ENCODE peak calls at places on chromosomes 3 and 15, in ten cellular contexts. N is C1 segment of cervical spinal cord; M is kidney epithelial cell; D is CD4-positive, alpha-beta T cell; F is AG10803; X is NCI-H2081; K is M059J; U is fibroblast of lung; J is AG20443; Y is stimulated activated CD4-positive, alpha-beta T cell treated with anti-CD3 and anti-CD28 coated beads, TNF-alpha, amount 100 ng/mL, for 24 hours. L is an unnamed sample.

GRCh38 chr3:9915252-9916141 is 1.4 kb upstream of the IL17RC start:
- DNase-seq in N (peak), M (no peak), D (peak), F (peak), X (no peak), K (peak), U (peak), J (peak), Y (peak), L (no peak)

GRCh38 chr3:172153335-172153861 is 114.0 kb downstream of the FNDC3B start:
- DNase-seq in N (peak), M (peak), D (peak), F (peak), X (no peak), K (peak), U (peak), J (peak), Y (peak), L (peak)

GRCh38 chr3:88589131-88589530 is 439.4 kb downstream of the C3orf38 start:
- DNase-seq in N (no peak), M (peak), D (no peak), F (no peak), X (no peak), K (no peak), U (peak), J (no peak), Y (no peak), L (no peak)

GRCh38 chr3:30161370-30161769 is 445.0 kb upstream of the TGFBR2 start:
- DNase-seq in N (no peak), M (no peak), D (no peak), F (peak), X (no peak), K (no peak), U (peak), J (peak), Y (no peak), L (no peak)

GRCh38 chr15:45647828-45648227 is 13.0 kb downstream of the SQOR start:
- DNase-seq in N (no peak), M (no peak), D (no peak), F (no peak), X (no peak), K (no peak), U (no peak), J (no peak), Y (no peak), L (no peak)

GRCh38 chr3:87145553-87145952 is 81.6 kb upstream of the CHMP2B start:
- DNase-seq in N (no peak), M (no peak), D (no peak), F (peak), X (no peak), K (no peak), U (peak), J (no peak), Y (peak), L (no peak)

GRCh38 chr3:67947808-67948508 is 293.5 kb upstream of the SUCLG2 start:
- DNase-seq in N (no peak), M (no peak), D (peak), F (no peak), X (no peak), K (peak), U (no peak), J (no peak), Y (peak), L (no peak)

GRCh38 chr3:45110185-45110833 is 35.9 kb downstream of the CDCP1 start:
- DNase-seq in N (no peak), M (no peak), D (peak), F (no peak), X (no peak), K (peak), U (no peak), J (no peak), Y (no peak), L (no peak)

GRCh38 chr15:31058236-31058962 is 43.1 kb downstream of the TRPM1 start:
- DNase-seq in N (no peak), M (no peak), D (no peak), F (no peak), X (no peak), K (no peak), U (no peak), J (no peak), Y (no peak), L (no peak)

GRCh38 chr3:152769523-152769922 is 65.4 kb upstream of the P2RY1 start:
- DNase-seq in N (no peak), M (no peak), D (no peak), F (no peak), X (no peak), K (no peak), U (peak), J (no peak), Y (no peak), L (no peak)

GRCh38 chr15:60347480-60348069 is 50.2 kb downstream of the ANXA2 start:
- DNase-seq in N (no peak), M (no peak), D (no peak), F (no peak), X (no peak), K (no peak), U (no peak), J (no peak), Y (no peak), L (peak)

GRCh38 chr15:73694419-73694818 is 10.2 kb downstream of the CD276 start:
- DNase-seq in N (no peak), M (no peak), D (no peak), F (no peak), X (no peak), K (no peak), U (peak), J (peak), Y (no peak), L (no peak)

GRCh38 chr15:83510001-83510400 is 62.9 kb downstream of the SH3GL3 start:
- DNase-seq in N (no peak), M (no peak), D (no peak), F (no peak), X (no peak), K (no peak), U (no peak), J (no peak), Y (no peak), L (no peak)

GRCh38 chr3:172753125-172753524 is 2.6 kb downstream of the ECT2 start:
- DNase-seq in N (no peak), M (no peak), D (no peak), F (no peak), X (no peak), K (no peak), U (no peak), J (no peak), Y (no peak), L (no peak)

GRCh38 chr3:154684021-154684420 is 254.0 kb upstream of the GPR149 start:
- DNase-seq in N (no peak), M (no peak), D (no peak), F (no peak), X (no peak), K (no peak), U (no peak), J (no peak), Y (no peak), L (no peak)

GRCh38 chr15:87707581-87708130 is 548.9 kb downstream of the NTRK3 start:
- DNase-seq in N (no peak), M (no peak), D (no peak), F (no peak), X (no peak), K (no peak), U (no peak), J (no peak), Y (no peak), L (no peak)

GRCh38 chr3:177195242-177195940 is 1.9 kb downstream of the TBL1XR1 start:
- DNase-seq in N (no peak), M (no peak), D (no peak), F (peak), X (peak), K (peak), U (no peak), J (no peak), Y (no peak), L (no peak)

GRCh38 chr3:8964436-8965370 is 1.4 kb upstream of the RAD18 start:
- DNase-seq in N (no peak), M (peak), D (no peak), F (peak), X (no peak), K (peak), U (peak), J (peak), Y (no peak), L (peak)

GRCh38 chr3:8307545-8308110 is 194.0 kb upstream of the LMCD1 start:
- DNase-seq in N (no peak), M (no peak), D (no peak), F (no peak), X (peak), K (no peak), U (no peak), J (no peak), Y (no peak), L (no peak)

GRCh38 chr15:90860450-90860849 is 7.9 kb upstream of the FURIN start:
- DNase-seq in N (no peak), M (no peak), D (no peak), F (no peak), X (no peak), K (no peak), U (no peak), J (no peak), Y (no peak), L (no peak)

GRCh38 chr15:36430721-36431265 is 148.6 kb upstream of the CDIN1 start:
- DNase-seq in N (no peak), M (no peak), D (no peak), F (no peak), X (no peak), K (no peak), U (no peak), J (no peak), Y (no peak), L (no peak)

GRCh38 chr3:23712656-23713559 is 92.8 kb upstream of the UBE2E1 start:
- DNase-seq in N (peak), M (peak), D (no peak), F (peak), X (peak), K (peak), U (peak), J (peak), Y (no peak), L (no peak)

L was measured in keratinocyte.